ENCODE peak calls at places on chromosomes 3 and 15, in six cellular contexts. P is stimulated activated CD4-positive, alpha-beta T cell treated with anti-CD3 and anti-CD28 coated beads, Interleukin-4, amount 100 ng/mL, for 1 hour; X is H54; Z is T-helper 1 cell; K is skeletal muscle cell; J is WERI-Rb-1. A is an unnamed sample.

GRCh38 chr3:53846851-53847155 is 435 bp downstream of the IL17RB start:
- DNase-seq in P (no peak), X (no peak), Z (no peak), K (no peak), J (no peak), A (no peak)

GRCh38 chr15:81299630-81300273 is 24.2 kb downstream of the STARD5 start:
- DNase-seq in P (no peak), X (no peak), Z (no peak), K (no peak), J (no peak), A (no peak)

GRCh38 chr3:4580346-4581019 is 87.3 kb downstream of the ITPR1 start:
- DNase-seq in P (no peak), X (no peak), Z (no peak), K (no peak), J (no peak), A (no peak)

GRCh38 chr15:62962101-62962995 is 80.2 kb upstream of the TPM1 start:
- DNase-seq in P (no peak), X (no peak), Z (no peak), K (no peak), J (no peak), A (no peak)

GRCh38 chr3:120438971-120439370 is 11.8 kb downstream of the FSTL1 start:
- DNase-seq in P (no peak), X (no peak), Z (no peak), K (peak), J (peak), A (peak)

GRCh38 chr3:184096811-184097378 is at the start of gene HTR3E:
- DNase-seq in P (no peak), X (no peak), Z (no peak), K (no peak), J (no peak), A (no peak)

GRCh38 chr15:40085225-40085624 is 23.5 kb downstream of the BMF start:
- DNase-seq in P (no peak), X (no peak), Z (no peak), K (no peak), J (no peak), A (no peak)

GRCh38 chr15:26197719-26198118 is 334.6 kb upstream of the ATP10A start:
- DNase-seq in P (no peak), X (no peak), Z (no peak), K (no peak), J (peak), A (no peak)

GRCh38 chr3:106457278-106458210 is 588.7 kb upstream of the CBLB start:
- DNase-seq in P (no peak), X (peak), Z (no peak), K (peak), J (no peak), A (peak)

GRCh38 chr3:188900421-188900941 is 271.3 kb upstream of the TPRG1 start:
- DNase-seq in P (no peak), X (peak), Z (no peak), K (peak), J (no peak), A (no peak)

GRCh38 chr3:17156864-17157263 is 272.1 kb downstream of the PLCL2 start:
- DNase-seq in P (no peak), X (no peak), Z (no peak), K (no peak), J (no peak), A (no peak)